ENCODE peak calls at places on chromosomes 11 and 22, in ten cellular contexts. M is progenitor cell of endocrine pancreas; W is fibroblast of the conjunctiva; L is effector CD4-positive, alpha-beta T cell; X is NCI-H1694; D is stimulated activated CD4-positive, alpha-beta T cell treated with anti-CD3 and anti-CD28 coated beads, Interleukin-4, amount 100 ng/mL, for 48 hours; Y is upper lobe of right lung; T is astrocyte of the cerebellum; Z is activated T-cell treated with anti-CD3 and anti-CD28 coated beads for 1 hour; K is psoas muscle. V is an unnamed sample.

GRCh38 chr11:61768376-61769076 is 16.1 kb downstream of the MYRF start:
- DNase-seq in M (no peak), W (no peak), L (no peak), X (no peak), D (no peak), Y (no peak), T (no peak), Z (no peak), K (no peak), V (no peak)

GRCh38 chr22:31275018-31275417 is 17.3 kb downstream of the PIK3IP1 start:
- DNase-seq in M (no peak), W (no peak), L (no peak), X (no peak), D (no peak), Y (no peak), T (no peak), Z (no peak), K (no peak), V (no peak)

GRCh38 chr11:70176940-70177689 is 26.0 kb upstream of the FADD start:
- DNase-seq in M (no peak), W (no peak), L (peak; percentile 38), X (no peak), D (peak; percentile 53), Y (no peak), T (no peak), Z (peak; percentile 19), K (no peak), V (no peak)

GRCh38 chr11:111939836-111940604 is 2.9 kb downstream of the DIXDC1 start:
- DNase-seq in M (no peak), W (peak; percentile 60), L (no peak), X (peak; percentile 26), D (no peak), Y (no peak), T (peak; percentile 85), Z (no peak), K (no peak), V (no peak)

GRCh38 chr11:83583953-83584352 is 297.8 kb upstream of the CCDC90B start:
- DNase-seq in M (no peak), W (peak; percentile 22), L (no peak), X (no peak), D (no peak), Y (no peak), T (no peak), Z (no peak), K (no peak), V (no peak)

GRCh38 chr11:64040684-64041267 is 5.0 kb downstream of the FLRT1 start:
- DNase-seq in M (no peak), W (no peak), L (no peak), X (peak; percentile 39), D (no peak), Y (no peak), T (no peak), Z (no peak), K (no peak), V (no peak)

GRCh38 chr11:114027941-114028340 is 31.6 kb upstream of the ZBTB16 start:
- DNase-seq in M (no peak), W (no peak), L (no peak), X (no peak), D (no peak), Y (no peak), T (no peak), Z (no peak), K (no peak), V (no peak)

GRCh38 chr11:96228472-96228871 is 114.5 kb downstream of the MAML2 start:
- DNase-seq in M (no peak), W (peak; percentile 76), L (no peak), X (no peak), D (no peak), Y (no peak), T (peak; percentile 93), Z (no peak), K (peak; percentile 64), V (no peak)

GRCh38 chr11:121391914-121392313 is 60.2 kb upstream of the SORL1 start:
- DNase-seq in M (no peak), W (no peak), L (no peak), X (no peak), D (no peak), Y (no peak), T (no peak), Z (no peak), K (no peak), V (no peak)

GRCh38 chr22:39518124-39518786 is 2.1 kb upstream of the ATF4 start:
- DNase-seq in M (no peak), W (no peak), L (no peak), X (no peak), D (no peak), Y (no peak), T (no peak), Z (no peak), K (peak; percentile 19), V (no peak)

GRCh38 chr11:6405039-6405667 is 13.7 kb downstream of the APBB1 start:
- DNase-seq in M (no peak), W (no peak), L (no peak), X (no peak), D (no peak), Y (no peak), T (no peak), Z (no peak), K (no peak), V (peak; percentile 75)

GRCh38 chr11:23423119-23423518 is 562.8 kb upstream of the CCDC179 start:
- DNase-seq in M (no peak), W (peak; percentile 6), L (no peak), X (no peak), D (no peak), Y (no peak), T (peak; percentile 4), Z (no peak), K (no peak), V (no peak)

GRCh38 chr11:35593143-35593542 is 25.1 kb upstream of the FJX1 start:
- DNase-seq in M (no peak), W (peak; percentile 65), L (no peak), X (no peak), D (no peak), Y (no peak), T (peak; percentile 94), Z (no peak), K (no peak), V (no peak)

GRCh38 chr11:69874178-69874983 is 55.2 kb upstream of the FGF3 start:
- DNase-seq in M (no peak), W (no peak), L (no peak), X (no peak), D (no peak), Y (peak; percentile 59), T (no peak), Z (no peak), K (no peak), V (no peak)

GRCh38 chr11:35419713-35420333 is 465 bp upstream of the SLC1A2 start:
- DNase-seq in M (no peak), W (no peak), L (no peak), X (no peak), D (no peak), Y (peak; percentile 61), T (no peak), Z (no peak), K (peak; percentile 53), V (peak; percentile 6)

GRCh38 chr11:1567052-1567720 is 4.9 kb downstream of the DUSP8 start:
- DNase-seq in M (no peak), W (no peak), L (no peak), X (no peak), D (no peak), Y (no peak), T (no peak), Z (no peak), K (no peak), V (no peak)

GRCh38 chr11:66136752-66137123 is 66.7 kb downstream of the PACS1 start:
- DNase-seq in M (no peak), W (no peak), L (no peak), X (no peak), D (no peak), Y (no peak), T (no peak), Z (no peak), K (no peak), V (no peak)

GRCh38 chr22:32480238-32480637 is 5.6 kb downstream of the FBXO7 start:
- DNase-seq in M (no peak), W (no peak), L (no peak), X (no peak), D (peak; percentile 16), Y (no peak), T (no peak), Z (no peak), K (no peak), V (no peak)

V was measured in neuronal stem cell.